ENCODE peak calls at places on chromosomes 12 and 14, in eight cellular contexts. E is spleen, G is esophagus squamous epithelium, Z is vagina, U is HCT116, T is endothelial cell of umbilical vein, P is suprapubic skin, X is adrenal gland. J is an unnamed sample.

GRCh38 chr14:65329911-65330310 is 82.6 kb upstream of the FUT8 start:
- DNase-seq in U (no peak), G (no peak), X (no peak), Z (no peak), T (peak; percentile 8), P (no peak), E (no peak), J (no peak)

GRCh38 chr12:5478081-5478706 is 46.3 kb downstream of the NTF3 start:
- DNase-seq in T (no peak), G (no peak), E (no peak), U (no peak), X (no peak), P (no peak), Z (no peak), J (no peak)

GRCh38 chr12:105910030-105910429 is 228.7 kb downstream of the NUAK1 start:
- DNase-seq in T (no peak), P (no peak), E (no peak), X (no peak), Z (no peak), U (no peak), G (no peak), J (no peak)

GRCh38 chr12:92927055-92927435 is 2.0 kb downstream of the EEA1 start:
- DNase-seq in Z (no peak), E (no peak), T (peak; percentile 41), X (peak; percentile 23), P (peak; percentile 71), G (no peak), U (no peak), J (no peak)

GRCh38 chr12:89663577-89664357 is 44.9 kb downstream of the ATP2B1 start:
- DNase-seq in E (no peak), Z (no peak), X (no peak), P (no peak), G (no peak), U (no peak), T (peak; percentile 14), J (no peak)

GRCh38 chr14:70097576-70098256 is 91.0 kb downstream of the SLC8A3 start:
- DNase-seq in U (no peak), T (no peak), Z (no peak), G (no peak), E (no peak), X (no peak), P (no peak), J (no peak)

GRCh38 chr14:72172597-72172996 is 240.4 kb downstream of the RGS6 start:
- DNase-seq in P (no peak), T (no peak), G (no peak), U (no peak), E (no peak), Z (no peak), X (no peak), J (no peak)

GRCh38 chr12:113759135-113759534 is 207.0 kb downstream of the RBM19 start:
- DNase-seq in U (no peak), T (no peak), X (no peak), Z (no peak), G (no peak), E (no peak), P (no peak), J (no peak)

GRCh38 chr12:15274561-15274967 is 47.7 kb upstream of the PTPRO start:
- DNase-seq in E (no peak), T (no peak), G (no peak), Z (no peak), X (no peak), P (no peak), U (no peak), J (peak; percentile 39)

GRCh38 chr14:91405724-91406435 is 11.7 kb downstream of the CCDC88C start:
- DNase-seq in P (no peak), X (no peak), E (peak; percentile 54), T (peak; percentile 33), G (no peak), U (no peak), Z (no peak), J (no peak)

GRCh38 chr14:71789005-71789404 is 143.2 kb upstream of the RGS6 start:
- DNase-seq in T (no peak), X (no peak), G (no peak), Z (no peak), U (no peak), E (no peak), P (no peak), J (no peak)

GRCh38 chr14:54211562-54212308 is 185.1 kb upstream of the CDKN3 start:
- DNase-seq in X (no peak), G (no peak), Z (no peak), U (peak; percentile 64), E (no peak), P (no peak), T (peak; percentile 86), J (no peak)

GRCh38 chr12:86212970-86213369 is 43.2 kb downstream of the MGAT4C start:
- DNase-seq in P (no peak), G (no peak), T (peak; percentile 14), Z (no peak), E (no peak), X (no peak), U (no peak), J (no peak)

GRCh38 chr12:53825246-53826081 is 73.7 kb upstream of the CISTR start:
- DNase-seq in G (no peak), T (no peak), Z (no peak), E (no peak), P (no peak), X (no peak), U (peak; percentile 83), J (no peak)

GRCh38 chr12:116532986-116533342 is 26.2 kb upstream of the MAP1LC3B2 start:
- DNase-seq in U (no peak), T (no peak), P (no peak), E (no peak), Z (no peak), X (no peak), G (no peak), J (no peak)

GRCh38 chr12:116534341-116535121 is 24.6 kb upstream of the MAP1LC3B2 start:
- DNase-seq in X (no peak), T (peak; percentile 42), G (no peak), Z (no peak), U (no peak), P (no peak), E (peak; percentile 75), J (no peak)

GRCh38 chr12:116535241-116535640 is 23.9 kb upstream of the MAP1LC3B2 start:
- DNase-seq in G (no peak), Z (no peak), E (peak; percentile 6), U (no peak), P (no peak), T (no peak), X (no peak), J (no peak)

GRCh38 chr12:116532428-116532827 is 26.8 kb upstream of the MAP1LC3B2 start:
- DNase-seq in G (no peak), Z (no peak), X (no peak), T (no peak), E (peak; percentile 45), U (no peak), P (no peak), J (no peak)

DNA sequence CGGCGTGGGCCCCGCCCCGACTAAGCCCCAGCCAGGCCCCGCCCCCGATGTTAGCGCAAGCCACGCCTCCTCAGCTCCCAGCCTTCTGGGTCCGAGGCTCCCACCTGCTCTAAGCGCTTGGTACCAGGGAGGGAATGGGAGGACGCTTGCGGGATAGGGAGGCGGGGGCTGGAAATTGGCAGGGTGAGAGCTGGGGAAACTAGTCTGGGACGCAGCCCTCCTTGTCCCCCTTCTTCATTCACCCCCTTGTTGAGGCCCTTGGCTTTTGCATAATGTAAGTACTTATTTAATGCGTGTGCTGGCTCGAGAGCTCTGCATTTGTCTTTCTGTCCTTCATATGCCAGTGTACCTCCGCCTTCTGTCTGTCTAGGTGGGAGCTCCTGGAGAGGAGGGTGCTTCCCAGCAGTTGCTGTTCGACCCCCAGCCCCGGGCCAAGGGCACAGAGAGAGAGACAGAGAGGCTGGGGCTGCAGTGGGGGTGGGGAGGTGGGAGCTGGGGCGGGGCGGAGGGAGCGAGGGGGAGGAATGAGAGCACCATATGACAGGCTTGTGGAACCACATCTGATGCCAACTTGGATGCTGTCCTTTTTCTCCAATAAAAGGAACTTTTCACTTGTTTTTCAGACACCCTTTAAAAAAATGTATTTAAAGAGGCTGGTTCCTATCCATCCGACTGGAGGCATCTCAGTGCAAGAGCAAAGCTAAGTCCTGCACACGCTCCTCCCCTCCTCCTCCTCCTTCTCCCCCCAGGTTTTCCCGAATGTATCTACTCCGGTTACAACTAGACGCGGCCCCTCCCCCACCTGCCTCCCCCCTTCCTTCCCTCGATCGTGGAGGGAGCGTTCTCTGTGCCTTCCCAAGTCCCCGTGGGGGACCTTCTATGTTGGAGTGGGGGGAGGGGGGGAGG is 25.6 kb upstream of the MAP1LC3B2 start:
- DNase-seq in P (peak; percentile 86), X (peak; percentile 69), E (peak; percentile 95), G (no peak), T (peak; percentile 77), U (peak; percentile 62), Z (no peak), J (peak; percentile 72)
- TF ChIP-seq POLR2A in P (no peak), X (no peak), E (no peak), G (no peak), T (no peak), U (peak; percentile 38), Z (peak; percentile 26), J (no peak)

GRCh38 chr12:66210840-66211239 is 21.8 kb downstream of the IRAK3 start:
- DNase-seq in G (no peak), Z (no peak), X (no peak), U (no peak), P (no peak), E (no peak), T (no peak), J (no peak)
- TF ChIP-seq CTCF in G (no peak), Z (no peak), X (no peak), U (no peak), P (no peak), E (no peak), T (no peak), J (no peak)

GRCh38 chr14:90397401-90398314 is 829 bp downstream of the CALM1 start:
- DNase-seq in P (peak; percentile 85), T (peak; percentile 43), E (peak; percentile 94), G (no peak), X (peak; percentile 50), U (no peak), Z (no peak), J (peak; percentile 50)
- TF ChIP-seq POLR2A in P (no peak), T (no peak), E (no peak), G (no peak), X (no peak), U (no peak), Z (no peak), J (no peak)

DNA sequence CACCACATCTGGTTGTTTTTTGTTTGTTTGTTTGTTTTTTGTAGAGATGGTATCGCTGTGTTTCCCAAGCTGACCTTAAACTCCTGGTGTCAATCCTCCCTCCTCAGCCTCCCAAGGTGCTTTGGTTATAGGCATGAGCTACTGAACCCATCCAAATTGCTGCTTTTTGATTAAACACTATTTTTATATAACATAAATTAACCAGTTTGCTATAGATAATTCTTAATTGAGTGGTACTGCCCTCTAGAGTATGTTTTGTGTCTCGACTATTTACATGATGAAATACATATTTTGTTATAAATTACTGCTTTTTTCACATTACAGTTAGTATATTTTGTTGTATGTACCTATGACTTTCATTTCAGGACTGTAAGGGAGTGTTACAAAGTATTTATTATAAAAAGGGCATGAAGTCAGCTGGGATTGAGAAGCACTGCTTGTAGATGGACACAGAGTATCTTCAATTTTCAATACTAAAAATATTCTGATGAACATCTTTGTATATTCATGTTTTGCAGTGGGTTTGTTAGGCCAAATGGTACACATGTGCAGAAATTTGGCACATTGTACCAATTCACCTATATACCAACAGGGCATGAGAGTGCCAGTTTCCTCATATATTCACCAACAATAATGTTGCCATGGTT is 14.9 kb upstream of the SCAF11 start:
- DNase-seq in X (no peak), P (no peak), E (no peak), T (peak; percentile 34), Z (no peak), G (no peak), U (no peak), J (no peak)
- TF ChIP-seq CTCF in X (peak; percentile 60), P (no peak), E (no peak), T (no peak), Z (peak; percentile 15), G (peak; percentile 19), U (no peak), J (peak; percentile 34)